ENCODE peak calls at places on chromosome 11, in eight cellular contexts. O is Peyer's patch, F is heart left ventricle, A is esophagus squamous epithelium, U is right lobe of liver, C is tibial nerve, W is endothelial cell of umbilical vein, T is breast epithelium. E is an unnamed sample.

GRCh38 chr11:36364551-36364950 is 68.5 kb downstream of the PRR5L start:
- DNase-seq in C (no peak), F (no peak), T (no peak), O (no peak), A (no peak), W (no peak), U (no peak), E (no peak)

GRCh38 chr11:131038597-131038996 is 122.3 kb upstream of the SNX19 start:
- DNase-seq in C (no peak), F (no peak), W (no peak), O (no peak), A (no peak), U (no peak), T (no peak), E (no peak)

GRCh38 chr11:10659339-10660216 is 34.0 kb downstream of the IRAG1 start:
- DNase-seq in T (peak; percentile 24), A (no peak), W (peak; percentile 90), C (peak; percentile 64), O (peak; percentile 58), U (no peak), F (no peak), E (peak; percentile 79)

GRCh38 chr11:10778217-10778970 is 27.3 kb downstream of the CTR9 start:
- DNase-seq in F (peak; percentile 80), T (no peak), U (no peak), A (no peak), O (no peak), W (no peak), C (peak; percentile 27), E (peak; percentile 34)

GRCh38 chr11:124075841-124076571 is 34.9 kb upstream of the OR10G7 start:
- DNase-seq in T (no peak), F (no peak), U (peak; percentile 31), A (no peak), O (peak; percentile 82), W (peak; percentile 14), C (no peak), E (no peak)

GRCh38 chr11:69493931-69494821 is 12.7 kb downstream of the LINC01488 start:
- DNase-seq in F (peak; percentile 50), U (peak; percentile 22), O (peak; percentile 30), W (peak; percentile 61), C (no peak), T (no peak), A (no peak), E (no peak)

GRCh38 chr11:126920833-126921232 is 79.7 kb downstream of the KIRREL3 start:
- DNase-seq in T (no peak), F (no peak), A (no peak), C (no peak), U (no peak), O (no peak), W (no peak), E (no peak)

GRCh38 chr11:59193741-59194140 is 19.0 kb downstream of the MPEG1 start:
- DNase-seq in A (no peak), U (no peak), F (no peak), W (no peak), C (no peak), O (no peak), T (no peak), E (no peak)

GRCh38 chr11:112128483-112129121 is 35.3 kb downstream of the IL18 start:
- DNase-seq in A (no peak), F (no peak), W (peak; percentile 53), T (peak; percentile 74), C (peak; percentile 44), U (peak; percentile 75), O (peak; percentile 86), E (peak; percentile 89)

GRCh38 chr11:19577849-19578619 is 134.6 kb upstream of the NAV2 start:
- DNase-seq in C (no peak), T (no peak), A (no peak), O (no peak), F (no peak), W (peak; percentile 86), U (no peak), E (no peak)

GRCh38 chr11:118241191-118242098 is 10.7 kb downstream of the MPZL3 start:
- DNase-seq in C (no peak), U (no peak), A (no peak), T (peak; percentile 79), F (no peak), O (no peak), W (peak; percentile 93), E (no peak)

GRCh38 chr11:19836666-19837065 is 124.0 kb downstream of the NAV2 start:
- DNase-seq in W (no peak), A (no peak), T (no peak), O (no peak), F (no peak), U (no peak), C (no peak), E (no peak)

GRCh38 chr11:34026432-34026831 is 25.1 kb upstream of the CAPRIN1 start:
- DNase-seq in O (no peak), C (no peak), U (no peak), A (no peak), F (no peak), T (no peak), W (no peak), E (no peak)

GRCh38 chr11:76579047-76579751 is 91.3 kb downstream of the LRRC32 start:
- DNase-seq in C (no peak), A (no peak), F (peak; percentile 82), O (peak; percentile 40), T (no peak), W (peak; percentile 97), U (no peak), E (no peak)
- TF ChIP-seq CTCF in C (peak; percentile 16), A (no peak), F (peak; percentile 54), O (no peak), T (no peak), W (peak; percentile 61), U (peak; percentile 10), E (no peak)

GRCh38 chr11:64320556-64320955 is 2.6 kb downstream of the PRDX5 start:
- DNase-seq in A (no peak), W (no peak), U (no peak), C (no peak), T (no peak), F (no peak), O (peak; percentile 45), E (no peak)
- H3K4me3 ChIP-seq in A (no peak overlapping the region), W (no peak overlapping the region), U (no peak overlapping the region), C (no peak overlapping the region), T (no peak overlapping the region), F (no peak overlapping the region), O (no peak overlapping the region), E (no peak overlapping the region)

GRCh38 chr11:65059523-65059922 is 1.2 kb upstream of the NAALADL1 start:
- DNase-seq in W (no peak), F (no peak), U (no peak), T (no peak), C (no peak), A (no peak), O (no peak), E (no peak)

GRCh38 chr11:65056999-65057398 is 1.4 kb downstream of the NAALADL1 start:
- DNase-seq in W (no peak), T (no peak), O (no peak), A (no peak), U (no peak), C (no peak), F (no peak), E (no peak)

GRCh38 chr11:65057526-65057925 is 827 bp downstream of the NAALADL1 start:
- DNase-seq in A (no peak), C (no peak), U (no peak), F (no peak), W (no peak), O (no peak), T (no peak), E (no peak)

GRCh38 chr11:65058012-65058411 is 341 bp downstream of the NAALADL1 start:
- DNase-seq in U (no peak), C (no peak), A (no peak), W (no peak), T (no peak), O (no peak), F (no peak), E (no peak)

DNA sequence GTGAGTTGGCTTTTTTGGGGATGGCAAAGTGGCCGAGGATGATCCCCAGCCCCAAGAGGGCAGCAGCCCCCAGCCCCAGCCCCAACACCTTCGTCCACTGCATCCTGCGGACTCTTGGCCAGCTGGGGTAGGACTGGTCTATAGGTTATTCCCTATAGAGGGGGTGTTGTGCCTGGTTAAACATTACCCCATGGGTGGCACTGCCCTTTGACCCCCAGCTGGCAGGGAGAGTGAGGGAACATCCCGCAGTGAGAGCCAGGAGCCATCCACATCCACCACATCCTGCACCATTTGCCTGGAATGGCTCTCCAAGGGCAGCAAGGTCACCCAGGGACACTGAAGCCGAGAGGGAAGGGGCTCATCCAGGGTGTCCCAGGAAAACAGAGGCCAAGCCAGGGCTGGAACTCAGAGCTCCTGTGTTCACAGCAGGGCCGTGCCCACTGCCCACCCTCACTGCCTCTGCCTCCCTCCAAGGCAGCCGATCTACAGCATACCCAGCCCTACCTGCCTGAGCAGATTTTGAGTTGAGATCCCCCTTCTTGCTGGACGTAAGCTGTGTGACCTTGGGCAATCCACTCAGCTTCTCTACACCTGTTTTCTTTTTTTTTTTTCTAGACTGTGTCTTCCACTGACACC is at the start of gene NAALADL1:
- DNase-seq in C (no peak), T (no peak), W (no peak), O (peak; percentile 86), A (no peak), U (no peak), F (no peak), E (no peak)
- TF ChIP-seq POLR2A in C (no peak), T (no peak), W (no peak), O (peak; percentile 63), A (no peak), U (no peak), F (no peak), E (no peak)

GRCh38 chr11:110367571-110367970 is 62.2 kb upstream of the FDX1 start:
- DNase-seq in T (no peak), A (no peak), F (no peak), U (no peak), C (no peak), O (no peak), W (peak; percentile 44), E (no peak)
- TF ChIP-seq CTCF in T (no peak), A (no peak), F (peak; percentile 47), U (peak; percentile 43), C (peak; percentile 12), O (no peak), W (no peak), E (no peak)

GRCh38 chr11:2987881-2988280 is 4.2 kb downstream of the NAP1L4 start:
- DNase-seq in F (no peak), C (no peak), T (no peak), U (no peak), A (no peak), W (peak; percentile 6), O (no peak), E (no peak)
- H3K4me3 ChIP-seq in F (no peak overlapping the region), C (no peak overlapping the region), T (peak overlapping the region; percentile 78), U (no peak overlapping the region), A (peak overlapping the region; percentile 83), W (no peak overlapping the region), O (peak overlapping the region; percentile 90), E (no peak overlapping the region)

DNA sequence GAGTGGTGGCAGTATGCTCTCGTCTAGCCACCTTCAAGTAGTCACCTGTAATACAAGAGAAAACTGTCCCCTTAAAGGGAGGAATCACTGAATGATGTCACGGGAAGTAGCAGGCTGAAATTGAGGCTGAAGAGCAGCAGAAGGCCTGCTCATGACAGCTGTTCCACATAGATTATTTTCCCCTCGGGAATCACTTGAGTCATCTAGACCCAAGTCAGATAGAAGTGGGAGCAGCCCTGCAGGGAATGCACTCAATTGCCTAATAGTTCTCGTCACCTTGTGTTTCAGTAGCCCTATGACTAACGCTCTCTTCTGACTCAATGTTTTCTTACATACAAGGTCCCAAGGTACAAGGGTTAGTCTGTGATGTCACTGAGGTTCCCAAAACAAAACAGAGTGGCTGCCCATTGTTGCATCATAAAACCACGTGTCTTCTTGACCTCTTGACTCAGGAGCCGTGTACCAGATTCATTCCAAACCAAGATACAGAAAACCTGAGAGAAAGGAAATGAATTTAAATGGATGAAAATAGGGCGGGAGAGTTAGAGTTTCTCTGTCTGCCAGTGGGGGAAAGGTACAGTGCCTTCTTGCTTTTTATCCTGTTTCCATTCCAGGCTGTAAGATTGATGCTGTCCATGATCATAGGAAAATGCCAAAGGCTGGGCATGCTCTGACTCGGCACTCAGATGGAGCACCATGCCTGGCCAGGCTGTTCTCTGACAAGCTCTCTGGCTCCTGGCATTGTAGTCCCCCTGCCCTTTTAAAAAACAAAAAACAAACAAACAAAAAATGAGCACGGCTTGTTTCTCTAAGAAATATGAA is 21.6 kb upstream of the C11orf96 start:
- DNase-seq in A (no peak), U (no peak), W (peak; percentile 96), C (peak; percentile 94), F (no peak), T (peak; percentile 52), O (no peak), E (no peak)
- TF ChIP-seq POLR2A in A (no peak), U (no peak), W (no peak), C (no peak), F (no peak), T (no peak), O (no peak), E (no peak)

E was measured in lower leg skin.